ENCODE peak calls at places on chromosomes 12 and 14, in four cellular contexts. W is GM12878, B is HepG2, U is K562. M is an unnamed sample.
A peak's percentile ranks its signal among the peaks of the same experiment; 100 is the strongest.

GRCh38 chr14:65168840-65169239 is 66.5 kb upstream of the MAX start:
- DNase-seq in W (no peak), U (no peak), B (no peak), M (no peak)

GRCh38 chr14:36591482-36591881 is 9.1 kb upstream of the NKX2-8 start:
- DNase-seq in B (no peak), U (no peak), W (no peak), M (no peak)

GRCh38 chr12:65306603-65307501 is 28.4 kb downstream of the MSRB3 start:
- DNase-seq in U (no peak), W (no peak), B (peak; percentile 37), M (peak; percentile 57)

GRCh38 chr12:109255377-109255776 is 53.7 kb downstream of the FOXN4 start:
- DNase-seq in U (no peak), B (peak; percentile 24), W (no peak), M (no peak)

GRCh38 chr12:122421815-122422737 is at the start of gene CLIP1:
- DNase-seq in U (peak; percentile 79), W (no peak), B (peak; percentile 27), M (peak; percentile 87)

GRCh38 chr14:58918066-58918465 is 270.4 kb upstream of the DAAM1 start:
- DNase-seq in W (no peak), U (no peak), B (no peak), M (no peak)

GRCh38 chr14:66698503-66698902 is 190.6 kb downstream of the GPHN start:
- DNase-seq in W (no peak), B (no peak), U (no peak), M (no peak)

GRCh38 chr14:94636744-94637412 is 24.7 kb downstream of the SERPINA3 start:
- DNase-seq in B (peak; percentile 80), U (no peak), W (no peak), M (no peak)

GRCh38 chr14:88210426-88210825 is 112.6 kb downstream of the KCNK10 start:
- DNase-seq in B (no peak), U (no peak), W (no peak), M (no peak)

GRCh38 chr14:92513966-92514843 is 624 bp downstream of the RIN3 start:
- DNase-seq in U (no peak), B (peak; percentile 36), W (no peak), M (no peak)

GRCh38 chr12:110647669-110648068 is 33.7 kb downstream of the TCTN1 start:
- DNase-seq in B (no peak), W (no peak), U (no peak), M (no peak)

GRCh38 chr12:6769003-6769389 is 2.8 kb downstream of the PTMS start:
- DNase-seq in B (no peak), W (no peak), U (no peak), M (peak; percentile 81)

GRCh38 chr12:65675141-65675621 is 149.1 kb upstream of the HMGA2 start:
- DNase-seq in B (no peak), U (no peak), W (no peak), M (no peak)

GRCh38 chr12:67354322-67354721 is 85.2 kb downstream of the CAND1 start:
- DNase-seq in U (no peak), B (no peak), W (no peak), M (no peak)

GRCh38 chr12:6443361-6443983 is 1.3 kb upstream of the CD27 start:
- DNase-seq in U (no peak), W (no peak), B (no peak), M (no peak)

DNA sequence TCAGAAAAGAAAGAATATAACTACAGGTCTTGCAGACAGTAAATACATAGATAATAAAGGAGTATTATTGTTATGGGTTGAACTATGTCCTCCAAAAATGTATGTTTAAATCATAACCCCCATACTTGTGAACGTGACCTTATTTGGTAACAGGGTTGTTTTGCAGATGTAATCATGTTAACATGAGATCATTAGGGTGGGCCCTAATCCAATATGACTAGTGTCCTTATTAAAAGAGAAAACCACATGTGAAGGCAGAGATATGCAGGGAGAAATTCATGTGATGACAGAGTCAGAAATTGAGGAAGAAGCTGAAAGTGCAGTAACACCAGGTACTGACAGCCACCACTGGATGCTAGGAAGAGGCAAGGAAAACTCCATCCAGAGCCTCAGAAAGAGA is 29.0 kb downstream of the MAGOHB start:
- DNase-seq in U (no peak), B (no peak), W (no peak), M (no peak)
- H3K9ac ChIP-seq in U (no peak overlapping the region), B (no peak overlapping the region), W (no peak overlapping the region), M (no peak overlapping the region)

GRCh38 chr12:26203167-26203566 is 7.8 kb downstream of the SSPN start:
- DNase-seq in W (no peak), U (no peak), B (no peak), M (no peak)

GRCh38 chr12:26205298-26205697 is 9.9 kb downstream of the SSPN start:
- DNase-seq in B (no peak), U (no peak), W (no peak), M (no peak)

GRCh38 chr12:26205946-26206345 is 10.6 kb downstream of the SSPN start:
- DNase-seq in W (no peak), U (no peak), B (no peak), M (no peak)

GRCh38 chr12:26204612-26205289 is 9.4 kb downstream of the SSPN start:
- DNase-seq in W (no peak), B (no peak), U (no peak), M (no peak)
- TF ChIP-seq MXI1 in W (no peak), B (no peak), U (no peak), M (no peak)

DNA sequence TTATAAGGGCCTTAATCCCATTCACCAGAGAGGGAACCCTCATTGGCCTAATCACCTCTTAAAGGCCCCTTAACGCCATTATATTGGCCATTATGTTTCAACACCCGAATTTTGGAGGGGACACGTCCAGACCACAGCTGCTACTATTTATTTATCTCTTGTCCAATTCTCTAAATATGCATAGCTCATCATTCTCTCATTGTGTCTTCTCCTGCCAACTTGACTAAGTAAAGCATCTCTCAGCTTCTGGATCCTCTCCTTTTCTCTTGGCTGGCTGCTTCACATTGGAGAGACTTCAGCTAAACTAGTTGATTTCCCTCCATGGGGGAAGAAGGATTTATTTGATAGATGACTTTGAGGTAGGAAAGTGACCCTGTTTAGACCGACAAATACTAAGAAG is 120.4 kb upstream of the KRR1 start:
- DNase-seq in B (no peak), W (no peak), U (no peak), M (no peak)
- TF ChIP-seq FOXM1 in B (no peak), W (no peak), U (no peak), M (no peak)

DNA sequence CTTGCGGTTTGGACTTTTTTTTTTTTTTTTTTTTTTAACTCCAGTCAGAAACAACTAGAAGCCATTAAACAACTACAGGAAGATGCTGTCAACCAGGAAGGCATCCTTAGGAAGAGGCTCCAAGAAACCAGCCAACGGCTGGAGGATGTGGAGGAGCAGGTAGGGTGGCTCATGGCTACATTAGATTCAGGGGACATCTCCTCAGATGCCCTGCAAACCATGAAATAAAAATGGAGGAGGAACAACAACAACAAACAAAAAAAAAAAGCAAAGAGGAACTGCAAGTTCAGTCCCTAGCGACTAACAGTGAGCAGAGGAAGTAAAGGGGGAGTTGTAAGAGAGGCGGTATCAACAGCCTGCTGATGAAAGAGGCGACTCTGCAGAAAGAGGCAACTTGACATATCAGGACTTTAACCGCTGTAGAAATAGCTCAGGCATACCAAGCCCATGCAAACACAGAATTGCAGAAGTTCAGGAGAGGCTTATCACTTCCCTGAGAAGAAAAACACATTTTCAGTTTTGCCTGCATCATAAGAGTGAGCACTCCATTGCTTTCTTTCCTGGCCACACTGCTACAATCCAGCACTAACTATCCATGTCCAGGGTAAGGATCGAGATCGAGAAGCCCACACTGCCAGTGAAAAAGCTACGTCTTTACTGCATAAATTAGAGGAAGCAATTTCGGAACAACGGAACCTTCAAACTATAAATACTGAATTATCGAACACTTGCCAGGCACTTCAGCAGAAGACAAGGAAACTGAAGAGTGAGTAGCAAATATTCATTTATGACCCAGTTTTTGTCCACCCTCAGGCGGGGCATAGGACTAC is 103.5 kb upstream of the BCAT1 start:
- DNase-seq in W (peak; percentile 93), U (no peak), B (peak; percentile 45), M (no peak)
- H3K9ac ChIP-seq in W (peak overlapping the region; percentile 87), U (no peak overlapping the region), B (no peak overlapping the region), M (no peak overlapping the region)

DNA sequence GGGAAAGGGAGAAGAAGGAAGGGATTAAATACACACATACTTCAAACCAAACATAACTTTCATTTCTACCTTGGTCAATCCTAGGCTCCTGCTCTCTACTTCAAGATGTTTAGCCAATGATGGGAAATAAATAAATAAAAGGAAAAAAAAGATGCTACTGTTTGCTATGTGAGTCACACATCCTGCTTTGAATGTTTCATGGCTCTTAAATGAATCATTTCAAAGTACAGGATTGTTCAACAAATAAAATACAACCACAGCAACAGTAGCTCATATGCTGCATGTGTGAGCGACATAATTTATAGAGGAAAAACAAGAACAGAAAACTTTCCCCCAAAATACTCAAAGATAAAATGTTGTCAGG is 54.3 kb upstream of the NPFF start:
- DNase-seq in W (no peak), B (peak; percentile 56), U (no peak), M (no peak)
- TF ChIP-seq MXI1 in W (no peak), B (no peak), U (no peak), M (no peak)

GRCh38 chr14:99871771-99872170 is 78.6 kb downstream of the EML1 start:
- DNase-seq in U (no peak), W (no peak), B (no peak), M (no peak)
- TF ChIP-seq FOXM1 in U (no peak), W (no peak), B (no peak), M (no peak)

DNA sequence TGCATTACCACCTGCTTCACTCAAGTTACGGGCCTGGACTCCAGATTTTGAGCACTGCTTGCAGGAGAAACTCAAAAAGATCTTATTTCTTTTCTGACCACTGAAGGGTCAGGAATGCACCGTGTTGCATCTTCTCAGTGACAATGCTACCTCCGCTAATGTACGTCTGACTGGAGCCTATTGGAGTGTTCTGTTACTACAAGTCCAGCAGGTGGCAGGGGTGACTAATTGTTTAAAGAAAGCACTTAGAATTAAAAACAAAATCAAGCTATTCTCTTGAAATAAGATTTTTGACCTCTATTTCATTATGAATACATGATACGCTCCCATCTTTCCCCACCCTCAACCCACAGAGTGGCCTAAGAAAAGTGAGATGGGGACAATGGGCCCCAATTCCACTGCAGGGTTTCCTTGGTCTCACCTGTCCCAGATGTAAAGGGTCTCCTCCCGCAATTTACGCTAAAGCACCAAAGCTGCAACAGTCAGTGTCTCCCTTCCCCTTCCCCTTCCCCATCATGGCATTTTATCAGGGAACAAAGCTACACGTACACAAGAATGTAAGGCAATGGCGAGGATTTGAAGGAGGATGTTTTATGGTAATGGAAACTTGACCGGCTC is 2.2 kb downstream of the TBPL2 start:
- DNase-seq in W (no peak), U (peak; percentile 35), B (peak; percentile 55), M (peak; percentile 62)
- H3K9ac ChIP-seq in W (no peak overlapping the region), U (no peak overlapping the region), B (no peak overlapping the region), M (no peak overlapping the region)

DNA sequence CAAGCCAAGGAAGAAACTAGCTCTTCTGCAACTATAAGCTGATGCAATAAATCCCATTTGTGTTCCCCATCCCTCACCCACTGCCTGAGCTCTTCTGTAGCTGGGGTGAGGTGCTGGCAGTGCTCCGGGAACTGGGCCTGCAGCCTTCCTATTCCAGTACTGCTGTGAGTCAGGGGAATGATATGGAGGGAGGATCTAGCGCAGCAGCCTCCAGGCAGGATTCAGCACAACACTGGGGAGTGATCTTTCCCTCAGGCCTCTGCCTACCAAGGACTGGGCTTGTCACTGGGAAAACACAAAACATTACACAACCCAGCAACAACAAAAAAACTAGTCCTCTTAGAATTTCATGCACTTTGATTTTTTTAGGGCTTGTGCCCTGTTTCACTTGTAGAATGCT is 58.7 kb downstream of the ST8SIA1 start:
- DNase-seq in B (no peak), W (no peak), U (no peak), M (no peak)
- TF ChIP-seq MXI1 in B (no peak), W (no peak), U (no peak), M (no peak)